ENCODE peak calls at places on chromosomes 13 and 19, in six cellular contexts. G, K, J, Z, C and I are unnamed samples.

GRCh38 chr19:27635401-27635800 is 1577.5 kb downstream of the UQCRFS1 start:
- DNase-seq in G (no peak), K (no peak), J (no peak), Z (no peak), C (no peak), I (no peak)

GRCh38 chr19:33622809-33623511 is 1.2 kb downstream of the CHST8 start:
- DNase-seq in G (no peak), K (no peak), J (no peak), Z (no peak), C (no peak), I (no peak)

GRCh38 chr19:7294571-7295212 is 478 bp upstream of the INSR start:
- DNase-seq in G (peak), K (peak), J (peak), Z (no peak), C (no peak), I (peak)

GRCh38 chr13:87172166-87172825 is 498.9 kb upstream of the SLITRK5 start:
- DNase-seq in G (no peak), K (no peak), J (no peak), Z (no peak), C (no peak), I (no peak)

GRCh38 chr19:8451377-8451776 is 6.6 kb downstream of the HNRNPM start:
- DNase-seq in G (no peak), K (no peak), J (no peak), Z (no peak), C (no peak), I (no peak)

GRCh38 chr19:50580240-50580639 is 12.0 kb upstream of the LRRC4B start:
- DNase-seq in G (no peak), K (no peak), J (no peak), Z (no peak), C (no peak), I (no peak)

GRCh38 chr19:10043286-10043927 is 30.1 kb downstream of the RDH8 start:
- DNase-seq in G (no peak), K (no peak), J (no peak), Z (no peak), C (no peak), I (no peak)

GRCh38 chr13:98664047-98664446 is 87.1 kb upstream of the STK24 start:
- DNase-seq in G (no peak), K (no peak), J (peak), Z (no peak), C (no peak), I (no peak)

GRCh38 chr13:109096101-109096500 is 466.7 kb downstream of the MYO16 start:
- DNase-seq in G (no peak), K (no peak), J (no peak), Z (no peak), C (no peak), I (no peak)

GRCh38 chr19:2253106-2254051 is 2.8 kb downstream of the JSRP1 start:
- DNase-seq in G (no peak), K (no peak), J (no peak), Z (no peak), C (no peak), I (no peak)

GRCh38 chr19:23070353-23070781 is 46.5 kb upstream of the ZNF730 start:
- DNase-seq in G (peak), K (peak), J (no peak), Z (no peak), C (no peak), I (peak)

GRCh38 chr13:50891206-50891605 is 18.4 kb upstream of the RNASEH2B start:
- DNase-seq in G (no peak), K (no peak), J (no peak), Z (no peak), C (no peak), I (no peak)

GRCh38 chr19:37997911-37998344 is 90.9 kb downstream of the SIPA1L3 start:
- DNase-seq in G (no peak), K (peak), J (peak), Z (no peak), C (peak), I (no peak)

GRCh38 chr13:47499358-47500150 is 501.5 kb downstream of the SUCLA2 start:
- DNase-seq in G (no peak), K (no peak), J (no peak), Z (no peak), C (peak), I (no peak)

GRCh38 chr13:79741006-79741405 is 260.1 kb downstream of the NDFIP2 start:
- DNase-seq in G (no peak), K (no peak), J (no peak), Z (no peak), C (no peak), I (no peak)

GRCh38 chr13:95195146-95195545 is 106.1 kb downstream of the ABCC4 start:
- DNase-seq in G (no peak), K (no peak), J (no peak), Z (no peak), C (no peak), I (no peak)

GRCh38 chr19:11378319-11379189 is 4.1 kb downstream of the SWSAP1 start:
- DNase-seq in G (no peak), K (peak), J (peak), Z (no peak), C (no peak), I (no peak)

GRCh38 chr19:5553892-5554291 is 13.9 kb downstream of the TINCR start:
- DNase-seq in G (no peak), K (no peak), J (no peak), Z (no peak), C (no peak), I (no peak)

GRCh38 chr13:109396266-109396665 is 390.1 kb downstream of the IRS2 start:
- DNase-seq in G (no peak), K (no peak), J (no peak), Z (no peak), C (no peak), I (peak)

GRCh38 chr13:30971575-30971974 is 39.1 kb downstream of the TEX26 start:
- DNase-seq in G (no peak), K (no peak), J (no peak), Z (no peak), C (no peak), I (no peak)

GRCh38 chr13:64684685-64685431 is 2545.3 kb downstream of the PCDH9 start:
- DNase-seq in G (no peak), K (no peak), J (no peak), Z (no peak), C (no peak), I (no peak)

GRCh38 chr19:30968210-30968609 is 381.0 kb downstream of the TSHZ3 start:
- DNase-seq in G (no peak), K (no peak), J (no peak), Z (no peak), C (no peak), I (no peak)